ENCODE peak calls at places on chromosome 16, in seven cellular contexts. H, X, G, T, R, L and Q are unnamed samples.

GRCh38 chr16:79754081-79754872 is 153.7 kb upstream of the MAF start:
- DNase-seq in H (no peak), X (no peak), G (no peak), T (no peak), R (no peak), L (peak), Q (no peak)

GRCh38 chr16:54402873-54403272 is 116.3 kb upstream of the IRX3 start:
- DNase-seq in H (no peak), X (no peak), G (no peak), T (no peak), R (no peak), L (no peak), Q (no peak)

GRCh38 chr16:2912330-2913199 is 834 bp downstream of the FLYWCH1 start:
- DNase-seq in H (peak), X (no peak), G (peak), T (peak), R (peak), L (peak), Q (peak)

GRCh38 chr16:23962001-23962400 is 126.2 kb downstream of the PRKCB start:
- DNase-seq in H (no peak), X (no peak), G (no peak), T (no peak), R (no peak), L (no peak), Q (no peak)

GRCh38 chr16:15523092-15523541 is 88.7 kb downstream of the BMERB1 start:
- DNase-seq in H (no peak), X (peak), G (peak), T (peak), R (peak), L (no peak), Q (no peak)

GRCh38 chr16:56295059-56295673 is 103.9 kb downstream of the GNAO1 start:
- DNase-seq in H (no peak), X (no peak), G (no peak), T (no peak), R (no peak), L (no peak), Q (no peak)

GRCh38 chr16:20865420-20866126 is 34.6 kb downstream of the DCUN1D3 start:
- DNase-seq in H (no peak), X (no peak), G (no peak), T (no peak), R (no peak), L (peak), Q (peak)

GRCh38 chr16:16075463-16076399 is 126.3 kb downstream of the ABCC1 start:
- DNase-seq in H (no peak), X (peak), G (peak), T (no peak), R (no peak), L (peak), Q (no peak)

GRCh38 chr16:77584205-77584859 is 138.0 kb upstream of the NUDT7 start:
- DNase-seq in H (no peak), X (peak), G (peak), T (peak), R (peak), L (peak), Q (peak)

GRCh38 chr16:19008770-19009169 is 25.0 kb downstream of the TMC7 start:
- DNase-seq in H (no peak), X (no peak), G (peak), T (peak), R (no peak), L (peak), Q (peak)

GRCh38 chr16:67939507-67940435 is 3.1 kb upstream of the PSMB10 start:
- DNase-seq in H (no peak), X (peak), G (no peak), T (no peak), R (no peak), L (no peak), Q (no peak)

GRCh38 chr16:65283238-65283651 is 161.4 kb upstream of the CDH11 start:
- DNase-seq in H (no peak), X (no peak), G (no peak), T (no peak), R (no peak), L (peak), Q (no peak)

GRCh38 chr16:62077998-62078397 is 41.8 kb upstream of the CDH8 start:
- DNase-seq in H (no peak), X (no peak), G (peak), T (no peak), R (peak), L (peak), Q (peak)

GRCh38 chr16:65828296-65828695 is 538.2 kb upstream of the CDH5 start:
- DNase-seq in H (no peak), X (no peak), G (no peak), T (no peak), R (no peak), L (no peak), Q (no peak)

GRCh38 chr16:86010680-86011141 is 111.7 kb downstream of the IRF8 start:
- DNase-seq in H (no peak), X (no peak), G (peak), T (no peak), R (no peak), L (no peak), Q (no peak)
- H3K4me3 ChIP-seq in H (no peak), X (no peak), G (no peak), T (no peak), R (no peak), L (no peak), Q (no peak)

GRCh38 chr16:31215287-31216115 is 1.4 kb downstream of the PYDC1 start:
- DNase-seq in H (no peak), X (peak), G (peak), T (peak), R (peak), L (peak), Q (peak)

GRCh38 chr16:31213877-31214704 is at the start of gene TRIM72:
- DNase-seq in H (no peak), X (no peak), G (no peak), T (no peak), R (no peak), L (no peak), Q (no peak)

GRCh38 chr16:31213342-31213741 is 577 bp upstream of the TRIM72 start:
- DNase-seq in H (no peak), X (no peak), G (no peak), T (no peak), R (no peak), L (no peak), Q (no peak)

GRCh38 chr16:31216116-31216469 is 842 bp downstream of the PYDC1 start:
- DNase-seq in H (no peak), X (no peak), G (no peak), T (no peak), R (no peak), L (no peak), Q (no peak)

GRCh38 chr16:31214705-31215286 is 877 bp downstream of the TRIM72 start:
- DNase-seq in H (no peak), X (no peak), G (no peak), T (no peak), R (peak), L (no peak), Q (peak)
- H3K4me3 ChIP-seq in H (peak), X (peak), G (no peak), T (no peak), R (peak), L (peak), Q (peak)

GRCh38 chr16:14300631-14301149 is 229.6 kb downstream of the MRTFB start:
- DNase-seq in H (no peak), X (peak), G (peak), T (peak), R (peak), L (peak), Q (peak)
- H3K4me3 ChIP-seq in H (peak), X (peak), G (no peak), T (peak), R (peak), L (peak), Q (peak)

GRCh38 chr16:57639172-57639571 is 10.7 kb downstream of the ADGRG1 start:
- DNase-seq in H (no peak), X (no peak), G (no peak), T (no peak), R (peak), L (no peak), Q (no peak)

GRCh38 chr16:57642368-57643135 is 14.1 kb downstream of the ADGRG1 start:
- DNase-seq in H (no peak), X (no peak), G (no peak), T (no peak), R (no peak), L (no peak), Q (peak)

GRCh38 chr16:57638381-57638780 is 10.0 kb downstream of the ADGRG1 start:
- DNase-seq in H (no peak), X (no peak), G (no peak), T (no peak), R (no peak), L (no peak), Q (no peak)

GRCh38 chr16:57640185-57640584 is 11.8 kb downstream of the ADGRG1 start:
- DNase-seq in H (no peak), X (no peak), G (no peak), T (no peak), R (no peak), L (no peak), Q (no peak)

GRCh38 chr16:57640612-57641011 is 12.2 kb downstream of the ADGRG1 start:
- DNase-seq in H (no peak), X (no peak), G (no peak), T (no peak), R (no peak), L (no peak), Q (no peak)
- H3K4me3 ChIP-seq in H (no peak), X (no peak), G (no peak), T (no peak), R (no peak), L (no peak), Q (no peak)

DNA sequence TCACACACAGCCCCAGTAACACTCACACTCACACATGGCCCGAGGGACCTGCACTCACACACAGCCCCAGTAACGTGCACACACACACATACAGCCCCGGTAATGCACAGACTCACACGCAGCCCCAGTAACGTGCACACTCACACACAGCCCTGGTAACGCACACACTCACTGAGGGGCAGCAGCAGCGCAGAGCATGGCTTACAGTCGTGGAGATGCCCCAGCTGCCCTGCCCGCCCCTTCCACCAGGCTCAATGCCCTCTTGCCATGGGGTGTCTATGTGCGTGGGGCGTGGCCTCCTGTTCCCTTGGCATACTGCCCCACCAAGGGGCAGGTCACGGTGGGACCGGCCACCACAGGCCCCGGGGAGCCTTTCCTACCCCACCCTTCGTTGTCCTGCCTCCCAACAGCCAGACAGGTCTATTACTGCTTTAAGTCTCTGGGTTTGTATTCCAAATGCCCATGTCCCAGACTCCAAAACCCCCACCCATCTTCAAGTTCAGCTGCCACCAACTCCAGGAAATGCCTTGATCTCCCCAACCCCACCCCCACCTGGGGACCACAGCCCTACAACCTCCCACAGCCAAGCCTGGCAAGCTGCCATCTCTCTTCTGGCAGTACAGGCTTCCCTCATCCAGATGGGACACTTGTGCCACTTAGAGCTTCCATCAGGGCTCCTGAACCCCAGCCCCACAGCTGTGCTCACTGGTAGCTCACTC is 2.6 kb downstream of the CCDC102A start:
- DNase-seq in H (peak), X (no peak), G (peak), T (no peak), R (no peak), L (no peak), Q (peak)
- H3K4me3 ChIP-seq in H (no peak), X (peak), G (no peak), T (no peak), R (no peak), L (no peak), Q (no peak)

GRCh38 chr16:53041196-53041977 is 11.3 kb downstream of the CHD9NB start:
- DNase-seq in H (no peak), X (peak), G (peak), T (peak), R (peak), L (peak), Q (no peak)

GRCh38 chr16:53045554-53046250 is 7.0 kb downstream of the CHD9NB start:
- DNase-seq in H (no peak), X (no peak), G (no peak), T (no peak), R (no peak), L (no peak), Q (no peak)

GRCh38 chr16:53043986-53044571 is 8.6 kb downstream of the CHD9NB start:
- DNase-seq in H (no peak), X (no peak), G (no peak), T (peak), R (peak), L (peak), Q (no peak)

GRCh38 chr16:53042235-53042645 is 10.5 kb downstream of the CHD9NB start:
- DNase-seq in H (no peak), X (no peak), G (no peak), T (no peak), R (no peak), L (no peak), Q (no peak)

GRCh38 chr16:53043462-53043861 is 9.2 kb downstream of the CHD9NB start:
- DNase-seq in H (no peak), X (peak), G (no peak), T (no peak), R (peak), L (peak), Q (peak)
- H3K4me3 ChIP-seq in H (no peak), X (no peak), G (no peak), T (no peak), R (peak), L (peak), Q (no peak)

GRCh38 chr16:89586853-89587252 is 11.3 kb downstream of the CPNE7 start:
- DNase-seq in H (no peak), X (no peak), G (no peak), T (no peak), R (no peak), L (peak), Q (peak)

GRCh38 chr16:89589241-89589926 is 13.8 kb downstream of the CPNE7 start:
- DNase-seq in H (no peak), X (no peak), G (no peak), T (no peak), R (no peak), L (no peak), Q (no peak)

GRCh38 chr16:89586218-89586617 is 10.7 kb downstream of the CPNE7 start:
- DNase-seq in H (no peak), X (no peak), G (no peak), T (no peak), R (no peak), L (no peak), Q (no peak)

GRCh38 chr16:89584768-89585549 is 9.4 kb downstream of the CPNE7 start:
- DNase-seq in H (no peak), X (no peak), G (no peak), T (no peak), R (no peak), L (peak), Q (no peak)

DNA sequence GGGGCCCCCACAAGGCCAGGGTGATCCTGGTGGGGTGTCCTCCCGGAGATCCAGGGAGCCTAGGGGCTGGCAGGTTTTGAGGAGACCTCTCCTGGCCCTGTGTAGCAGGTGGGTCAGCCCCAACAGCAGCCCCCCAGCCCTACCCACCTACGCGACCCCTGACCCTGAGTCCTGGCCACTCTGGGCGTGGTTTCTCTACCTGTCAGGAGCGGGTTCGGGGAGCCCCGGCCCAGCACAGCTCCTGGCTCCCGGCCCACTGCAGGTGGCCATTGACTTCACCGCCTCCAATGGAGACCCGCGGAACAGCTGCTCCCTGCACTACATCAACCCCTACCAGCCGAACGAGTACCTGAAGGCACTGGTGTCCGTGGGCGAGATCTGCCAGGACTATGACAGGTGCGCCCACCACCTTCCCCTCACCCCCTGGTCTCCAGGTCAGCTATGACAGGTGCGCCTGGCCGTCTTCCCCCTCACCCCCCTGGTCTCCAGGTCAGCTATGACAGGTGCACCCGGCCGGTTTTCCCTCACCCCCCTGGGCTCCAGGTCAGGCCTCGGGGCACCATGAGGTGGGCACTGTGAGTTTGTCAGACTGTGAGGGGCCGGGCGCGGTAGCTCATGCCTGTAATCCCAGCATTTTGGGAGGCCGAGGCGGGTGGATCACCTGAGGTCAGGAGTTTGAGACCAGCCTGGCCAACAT is 13.0 kb downstream of the CPNE7 start:
- DNase-seq in H (no peak), X (no peak), G (no peak), T (no peak), R (no peak), L (no peak), Q (no peak)
- H3K4me3 ChIP-seq in H (no peak), X (no peak), G (no peak), T (no peak), R (no peak), L (no peak), Q (no peak)